ENCODE peak calls at places on chromosomes 2 and 18, in eight cellular contexts. One of them, this sample, is unnamed.

GRCh38 chr2:62221141-62221540 is 25.2 kb downstream of the B3GNT2 start:
- DNase-seq in H1: no peak
- DNase-seq in K562: no peak
- DNase-seq in A549: no peak
- DNase-seq in HCT116: no peak
- DNase-seq in endothelial cell of umbilical vein: peak; percentile 76
- DNase-seq in HepG2: peak; percentile 32
- DNase-seq in GM12878: no peak
- DNase-seq in this sample: no peak

GRCh38 chr2:23526835-23527790 is 142.1 kb downstream of the KLHL29 start:
- DNase-seq in GM12878: no peak
- DNase-seq in endothelial cell of umbilical vein: no peak
- DNase-seq in A549: no peak
- DNase-seq in K562: no peak
- DNase-seq in HepG2: no peak
- DNase-seq in H1: no peak
- DNase-seq in HCT116: no peak
- DNase-seq in this sample: no peak

GRCh38 chr2:174780871-174781270 is 16.6 kb upstream of the CHRNA1 start:
- DNase-seq in GM12878: no peak
- DNase-seq in HCT116: no peak
- DNase-seq in K562: no peak
- DNase-seq in A549: no peak
- DNase-seq in H1: no peak
- DNase-seq in endothelial cell of umbilical vein: no peak
- DNase-seq in HepG2: no peak
- DNase-seq in this sample: no peak

GRCh38 chr2:100291152-100291970 is 30.9 kb downstream of the LONRF2 start:
- DNase-seq in HCT116: peak; percentile 97
- DNase-seq in endothelial cell of umbilical vein: peak; percentile 77
- DNase-seq in A549: peak; percentile 99
- DNase-seq in HepG2: peak; percentile 72
- DNase-seq in H1: no peak
- DNase-seq in K562: peak; percentile 90
- DNase-seq in GM12878: no peak
- DNase-seq in this sample: peak; percentile 99

GRCh38 chr18:37567061-37567993 is 1.7 kb upstream of the CELF4 start:
- DNase-seq in H1: no peak
- DNase-seq in A549: no peak
- DNase-seq in GM12878: no peak
- DNase-seq in HepG2: no peak
- DNase-seq in K562: no peak
- DNase-seq in HCT116: no peak
- DNase-seq in endothelial cell of umbilical vein: no peak
- DNase-seq in this sample: no peak

GRCh38 chr2:179898873-179899272 is 37.5 kb upstream of the ZNF385B start:
- DNase-seq in HepG2: peak; percentile 65
- DNase-seq in HCT116: peak; percentile 61
- DNase-seq in A549: peak; percentile 56
- DNase-seq in K562: peak; percentile 24
- DNase-seq in GM12878: no peak
- DNase-seq in H1: peak; percentile 77
- DNase-seq in endothelial cell of umbilical vein: peak; percentile 28
- DNase-seq in this sample: peak; percentile 62

GRCh38 chr18:2978626-2979025 is 34.3 kb downstream of the LPIN2 start:
- DNase-seq in H1: no peak
- DNase-seq in A549: peak; percentile 48
- DNase-seq in HepG2: no peak
- DNase-seq in GM12878: no peak
- DNase-seq in K562: no peak
- DNase-seq in HCT116: no peak
- DNase-seq in endothelial cell of umbilical vein: peak; percentile 75
- DNase-seq in this sample: peak; percentile 26

GRCh38 chr2:216774180-216774579 is 78.8 kb upstream of the IGFBP5 start:
- DNase-seq in GM12878: no peak
- DNase-seq in endothelial cell of umbilical vein: no peak
- DNase-seq in HepG2: no peak
- DNase-seq in H1: no peak
- DNase-seq in K562: no peak
- DNase-seq in HCT116: no peak
- DNase-seq in A549: no peak
- DNase-seq in this sample: no peak

GRCh38 chr18:10057808-10058791 is 144.3 kb downstream of the VAPA start:
- DNase-seq in K562: no peak
- DNase-seq in endothelial cell of umbilical vein: peak; percentile 66
- DNase-seq in HepG2: no peak
- DNase-seq in H1: no peak
- DNase-seq in A549: peak; percentile 2
- DNase-seq in GM12878: no peak
- DNase-seq in HCT116: no peak
- DNase-seq in this sample: peak; percentile 16

GRCh38 chr18:35236964-35237363 is 3.9 kb upstream of the ZNF397 start:
- DNase-seq in GM12878: no peak
- DNase-seq in HepG2: no peak
- DNase-seq in H1: no peak
- DNase-seq in A549: no peak
- DNase-seq in HCT116: no peak
- DNase-seq in K562: no peak
- DNase-seq in endothelial cell of umbilical vein: no peak
- DNase-seq in this sample: no peak

GRCh38 chr18:13386891-13387801 is 168.6 kb downstream of the LDLRAD4 start:
- DNase-seq in HepG2: no peak
- DNase-seq in GM12878: no peak
- DNase-seq in A549: no peak
- DNase-seq in endothelial cell of umbilical vein: no peak
- DNase-seq in HCT116: no peak
- DNase-seq in K562: no peak
- DNase-seq in H1: no peak
- DNase-seq in this sample: no peak

GRCh38 chr2:168490015-168490874 is 34.2 kb downstream of the CERS6 start:
- DNase-seq in H1: no peak
- DNase-seq in HCT116: no peak
- DNase-seq in GM12878: peak; percentile 92
- DNase-seq in A549: peak; percentile 38
- DNase-seq in HepG2: peak; percentile 70
- DNase-seq in K562: no peak
- DNase-seq in endothelial cell of umbilical vein: peak; percentile 46
- DNase-seq in this sample: peak; percentile 87

GRCh38 chr2:136479696-136480095 is 285.6 kb upstream of the THSD7B start:
- DNase-seq in H1: no peak
- DNase-seq in GM12878: no peak
- DNase-seq in K562: no peak
- DNase-seq in A549: no peak
- DNase-seq in HepG2: no peak
- DNase-seq in HCT116: no peak
- DNase-seq in endothelial cell of umbilical vein: no peak
- DNase-seq in this sample: no peak

GRCh38 chr2:217263796-217264195 is 403.9 kb upstream of the TNP1 start:
- DNase-seq in HCT116: no peak
- DNase-seq in endothelial cell of umbilical vein: no peak
- DNase-seq in A549: no peak
- DNase-seq in H1: no peak
- DNase-seq in GM12878: no peak
- DNase-seq in K562: no peak
- DNase-seq in HepG2: no peak
- DNase-seq in this sample: no peak

GRCh38 chr18:68714356-68714706 is 577 bp downstream of the TMX3 start:
- DNase-seq in K562: peak; percentile 12
- DNase-seq in HepG2: peak; percentile 4
- DNase-seq in endothelial cell of umbilical vein: peak; percentile 55
- DNase-seq in A549: no peak
- DNase-seq in H1: peak; percentile 48
- DNase-seq in HCT116: no peak
- DNase-seq in GM12878: no peak
- DNase-seq in this sample: peak; percentile 40

GRCh38 chr18:51229328-51229727 is 31.8 kb upstream of the MEX3C start:
- DNase-seq in GM12878: no peak
- DNase-seq in HepG2: no peak
- DNase-seq in H1: no peak
- DNase-seq in endothelial cell of umbilical vein: no peak
- DNase-seq in HCT116: no peak
- DNase-seq in K562: no peak
- DNase-seq in A549: no peak
- DNase-seq in this sample: no peak

GRCh38 chr2:236365258-236366048 is 101.2 kb upstream of the ASB18 start:
- DNase-seq in GM12878: no peak
- DNase-seq in H1: no peak
- DNase-seq in K562: no peak
- DNase-seq in endothelial cell of umbilical vein: no peak
- DNase-seq in HCT116: no peak
- DNase-seq in HepG2: no peak
- DNase-seq in A549: no peak
- DNase-seq in this sample: no peak

GRCh38 chr2:114442545-114442944 is at the start of gene DPP10:
- DNase-seq in GM12878: no peak
- DNase-seq in HCT116: no peak
- DNase-seq in A549: peak; percentile 10
- DNase-seq in HepG2: peak; percentile 13
- DNase-seq in endothelial cell of umbilical vein: no peak
- DNase-seq in K562: peak; percentile 7
- DNase-seq in H1: peak; percentile 76
- DNase-seq in this sample: peak; percentile 34

GRCh38 chr2:181106229-181106628 is 125.8 kb downstream of the UBE2E3 start:
- DNase-seq in HepG2: no peak
- DNase-seq in H1: no peak
- DNase-seq in K562: no peak
- DNase-seq in GM12878: no peak
- DNase-seq in A549: no peak
- DNase-seq in HCT116: no peak
- DNase-seq in endothelial cell of umbilical vein: no peak
- DNase-seq in this sample: no peak

GRCh38 chr18:3842844-3843243 is 392.9 kb downstream of the TGIF1 start:
- DNase-seq in A549: no peak
- DNase-seq in K562: no peak
- DNase-seq in endothelial cell of umbilical vein: no peak
- DNase-seq in GM12878: no peak
- DNase-seq in HepG2: no peak
- DNase-seq in H1: no peak
- DNase-seq in HCT116: no peak
- DNase-seq in this sample: no peak

GRCh38 chr18:627211-627610 is 30.2 kb upstream of the TYMS start:
- DNase-seq in H1: no peak
- DNase-seq in A549: no peak
- DNase-seq in endothelial cell of umbilical vein: no peak
- DNase-seq in GM12878: no peak
- DNase-seq in K562: no peak
- DNase-seq in HCT116: no peak
- DNase-seq in HepG2: no peak
- DNase-seq in this sample: no peak

GRCh38 chr2:112923237-112923966 is 12.4 kb downstream of the IL37 start:
- DNase-seq in HCT116: no peak
- DNase-seq in endothelial cell of umbilical vein: no peak
- DNase-seq in H1: no peak
- DNase-seq in GM12878: no peak
- DNase-seq in K562: peak; percentile 33
- DNase-seq in A549: no peak
- DNase-seq in HepG2: no peak
- DNase-seq in this sample: no peak

GRCh38 chr18:26226229-26227050 is at the start of gene TAF4B:
- DNase-seq in K562: peak; percentile 99
- DNase-seq in A549: peak; percentile 92
- DNase-seq in endothelial cell of umbilical vein: peak; percentile 93
- DNase-seq in GM12878: peak; percentile 68
- DNase-seq in H1: peak; percentile 97
- DNase-seq in HCT116: peak; percentile 90
- DNase-seq in HepG2: peak; percentile 41
- DNase-seq in this sample: peak; percentile 92
- TF ChIP-seq POLR2A in K562: peak; percentile 93
- TF ChIP-seq POLR2A in A549: peak; percentile 52
- TF ChIP-seq POLR2A in endothelial cell of umbilical vein: no peak
- TF ChIP-seq POLR2A in GM12878: peak; percentile 88
- TF ChIP-seq POLR2A in H1: peak; percentile 86
- TF ChIP-seq POLR2A in HCT116: peak; percentile 88
- TF ChIP-seq POLR2A in HepG2: peak; percentile 35
- TF ChIP-seq POLR2A in this sample: peak; percentile 46

DNA sequence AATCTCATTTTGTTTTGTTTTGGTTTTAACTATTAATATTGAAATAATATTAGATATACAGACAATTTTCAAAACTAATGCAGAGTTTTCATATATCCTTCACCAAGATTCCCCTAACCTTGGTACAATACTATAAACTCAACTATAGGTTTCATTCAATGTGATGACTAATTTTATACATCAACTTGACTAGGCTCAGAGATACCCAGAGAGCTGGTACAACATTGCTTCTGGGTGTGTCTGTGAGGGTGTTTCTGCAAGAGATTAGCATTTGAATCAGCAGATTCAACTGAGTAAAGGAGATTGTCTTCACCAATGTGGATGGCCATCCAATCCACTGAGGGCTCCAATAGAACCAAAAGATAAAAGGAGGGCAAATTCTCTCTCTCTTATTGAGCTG is 221.3 kb upstream of the CRIM1 start:
- DNase-seq in H1: no peak
- DNase-seq in GM12878: no peak
- DNase-seq in HepG2: no peak
- DNase-seq in A549: no peak
- DNase-seq in K562: no peak
- DNase-seq in endothelial cell of umbilical vein: no peak
- DNase-seq in HCT116: no peak
- DNase-seq in this sample: no peak
- TF ChIP-seq MAX in H1: no peak
- TF ChIP-seq MAX in GM12878: no peak
- TF ChIP-seq MAX in HepG2: no peak
- TF ChIP-seq MAX in A549: no peak
- TF ChIP-seq MAX in K562: no peak
- TF ChIP-seq MAX in endothelial cell of umbilical vein: no peak
- TF ChIP-seq MAX in HCT116: no peak
- TF ChIP-seq MAX in this sample: no peak

DNA sequence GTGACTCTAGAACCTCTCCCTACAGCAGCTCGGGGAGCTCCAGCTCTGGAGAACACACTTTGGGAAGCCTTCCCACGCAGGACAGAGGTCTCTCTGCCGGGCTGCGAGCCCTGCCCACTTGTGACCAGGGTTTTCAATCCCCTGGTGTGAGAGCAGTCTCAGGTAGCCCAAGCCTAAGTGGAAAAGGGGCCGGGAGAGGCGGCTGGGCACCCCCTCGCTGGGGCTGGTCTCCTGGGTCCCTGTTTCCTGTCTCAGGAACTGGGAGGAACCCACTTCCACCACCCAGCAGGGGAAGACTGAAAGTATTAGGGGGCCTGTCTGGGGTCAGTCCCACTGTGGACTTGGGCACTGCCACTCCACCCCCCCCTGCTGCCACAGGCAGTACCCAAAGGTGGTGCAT is 69.9 kb downstream of the RRM2 start:
- DNase-seq in endothelial cell of umbilical vein: no peak
- DNase-seq in K562: no peak
- DNase-seq in H1: no peak
- DNase-seq in A549: no peak
- DNase-seq in HepG2: no peak
- DNase-seq in GM12878: no peak
- DNase-seq in HCT116: no peak
- DNase-seq in this sample: no peak
- H3K4me3 ChIP-seq in endothelial cell of umbilical vein: no peak overlapping the region
- H3K4me3 ChIP-seq in K562: no peak overlapping the region
- H3K4me3 ChIP-seq in H1: no peak overlapping the region
- H3K4me3 ChIP-seq in A549: no peak overlapping the region
- H3K4me3 ChIP-seq in HepG2: no peak overlapping the region
- H3K4me3 ChIP-seq in GM12878: no peak overlapping the region
- H3K4me3 ChIP-seq in HCT116: no peak overlapping the region
- H3K4me3 ChIP-seq in this sample: no peak overlapping the region

GRCh38 chr2:202911513-202912341 is at the start of the genes CARF and WDR12:
- DNase-seq in A549: peak; percentile 95
- DNase-seq in K562: peak; percentile 75
- DNase-seq in H1: peak; percentile 88
- DNase-seq in HepG2: peak; percentile 94
- DNase-seq in endothelial cell of umbilical vein: peak; percentile 96
- DNase-seq in GM12878: peak; percentile 82
- DNase-seq in HCT116: peak; percentile 91
- DNase-seq in this sample: peak; percentile 96
- TF ChIP-seq POLR2A in A549: peak; percentile 43
- TF ChIP-seq POLR2A in K562: peak; percentile 81
- TF ChIP-seq POLR2A in H1: peak; percentile 85
- TF ChIP-seq POLR2A in HepG2: peak; percentile 99
- TF ChIP-seq POLR2A in endothelial cell of umbilical vein: peak; percentile 78
- TF ChIP-seq POLR2A in GM12878: peak; percentile 80
- TF ChIP-seq POLR2A in HCT116: peak; percentile 60
- TF ChIP-seq POLR2A in this sample: peak; percentile 81